ENCODE peak calls at places on chromosome 11, in four cellular contexts. One of them, this sample, is unnamed.

GRCh38 chr11:95387319-95387718 is 156.3 kb upstream of the SESN3 start:
- DNase-seq in MM.1S: no peak
- DNase-seq in neuronal stem cell: no peak
- DNase-seq in fibroblast of lung: no peak
- DNase-seq in this sample: no peak

GRCh38 chr11:121575250-121575962 is 122.6 kb upstream of the SORL1-AS1 start:
- DNase-seq in MM.1S: no peak
- DNase-seq in neuronal stem cell: no peak
- DNase-seq in fibroblast of lung: peak; percentile 89
- DNase-seq in this sample: no peak

GRCh38 chr11:88418508-88418907 is 81.0 kb upstream of the CTSC start:
- DNase-seq in MM.1S: no peak
- DNase-seq in neuronal stem cell: no peak
- DNase-seq in fibroblast of lung: no peak
- DNase-seq in this sample: no peak

GRCh38 chr11:126153999-126154398 is 57.5 kb downstream of the RPUSD4 start:
- DNase-seq in MM.1S: no peak
- DNase-seq in neuronal stem cell: peak; percentile 87
- DNase-seq in fibroblast of lung: peak; percentile 97
- DNase-seq in this sample: no peak

GRCh38 chr11:10067629-10068300 is 226.3 kb downstream of the SBF2 start:
- DNase-seq in MM.1S: no peak
- DNase-seq in neuronal stem cell: no peak
- DNase-seq in fibroblast of lung: no peak
- DNase-seq in this sample: no peak

GRCh38 chr11:72083414-72083813 is 2.8 kb downstream of the LRRC51 start:
- DNase-seq in MM.1S: no peak
- DNase-seq in neuronal stem cell: no peak
- DNase-seq in fibroblast of lung: no peak
- DNase-seq in this sample: no peak

GRCh38 chr11:122062763-122063162 is 53.3 kb downstream of the BLID start:
- DNase-seq in MM.1S: no peak
- DNase-seq in neuronal stem cell: no peak
- DNase-seq in fibroblast of lung: no peak
- DNase-seq in this sample: no peak

GRCh38 chr11:129374993-129375721 is 491 bp upstream of the BARX2 start:
- DNase-seq in MM.1S: peak; percentile 96
- DNase-seq in neuronal stem cell: peak; percentile 44
- DNase-seq in fibroblast of lung: peak; percentile 9
- DNase-seq in this sample: no peak

GRCh38 chr11:125166347-125166841 is 1.8 kb downstream of the PKNOX2 start:
- DNase-seq in MM.1S: no peak
- DNase-seq in neuronal stem cell: peak; percentile 24
- DNase-seq in fibroblast of lung: peak; percentile 34
- DNase-seq in this sample: no peak

GRCh38 chr11:33942954-33943353 is 51.1 kb upstream of the LMO2 start:
- DNase-seq in MM.1S: no peak
- DNase-seq in neuronal stem cell: no peak
- DNase-seq in fibroblast of lung: peak; percentile 73
- DNase-seq in this sample: no peak

GRCh38 chr11:68383976-68384501 is 71.6 kb downstream of the LRP5 start:
- DNase-seq in MM.1S: peak; percentile 24
- DNase-seq in neuronal stem cell: peak; percentile 56
- DNase-seq in fibroblast of lung: peak; percentile 46
- DNase-seq in this sample: peak; percentile 67

GRCh38 chr11:123054301-123055065 is 7.5 kb downstream of the HSPA8 start:
- DNase-seq in MM.1S: peak; percentile 77
- DNase-seq in neuronal stem cell: peak; percentile 64
- DNase-seq in fibroblast of lung: peak; percentile 78
- DNase-seq in this sample: peak; percentile 49

DNA sequence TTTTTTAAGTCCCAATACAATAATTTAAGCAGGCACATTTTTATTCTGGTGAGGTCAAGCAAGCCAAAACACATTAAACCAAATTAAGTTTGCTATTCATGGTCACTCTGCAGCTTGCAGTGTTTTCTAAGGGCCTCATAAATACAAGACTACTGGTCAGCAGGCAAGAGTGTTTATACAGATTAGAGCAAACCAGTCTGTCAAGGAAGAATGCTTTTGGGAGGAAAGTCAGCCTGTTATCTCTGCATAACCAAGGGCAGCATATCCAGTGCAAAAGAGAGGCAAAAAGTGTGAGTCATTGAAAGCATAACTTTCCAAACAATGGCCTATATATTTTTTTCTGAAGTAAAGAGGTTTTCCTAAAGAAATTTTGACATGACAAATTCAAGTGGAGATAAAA is 29.7 kb upstream of the CCDC34 start:
- DNase-seq in MM.1S: no peak
- DNase-seq in neuronal stem cell: peak; percentile 49
- DNase-seq in fibroblast of lung: peak; percentile 81
- DNase-seq in this sample: no peak
- H2AFZ ChIP-seq in MM.1S: no peak overlapping the region
- H2AFZ ChIP-seq in neuronal stem cell: no peak overlapping the region
- H2AFZ ChIP-seq in fibroblast of lung: no peak overlapping the region
- H2AFZ ChIP-seq in this sample: no peak overlapping the region

GRCh38 chr11:18375941-18376340 is 18.4 kb upstream of the LDHA start:
- DNase-seq in MM.1S: no peak
- DNase-seq in neuronal stem cell: no peak
- DNase-seq in fibroblast of lung: no peak
- DNase-seq in this sample: no peak
- H2AFZ ChIP-seq in MM.1S: no peak overlapping the region
- H2AFZ ChIP-seq in neuronal stem cell: peak overlapping the region; percentile 65
- H2AFZ ChIP-seq in fibroblast of lung: no peak overlapping the region
- H2AFZ ChIP-seq in this sample: no peak overlapping the region

GRCh38 chr11:23846902-23847422 is 649.9 kb upstream of the LUZP2 start:
- DNase-seq in MM.1S: peak; percentile 86
- DNase-seq in neuronal stem cell: no peak
- DNase-seq in fibroblast of lung: no peak
- DNase-seq in this sample: no peak
- H2AFZ ChIP-seq in MM.1S: peak overlapping the region; percentile 69
- H2AFZ ChIP-seq in neuronal stem cell: no peak overlapping the region
- H2AFZ ChIP-seq in fibroblast of lung: no peak overlapping the region
- H2AFZ ChIP-seq in this sample: no peak overlapping the region

DNA sequence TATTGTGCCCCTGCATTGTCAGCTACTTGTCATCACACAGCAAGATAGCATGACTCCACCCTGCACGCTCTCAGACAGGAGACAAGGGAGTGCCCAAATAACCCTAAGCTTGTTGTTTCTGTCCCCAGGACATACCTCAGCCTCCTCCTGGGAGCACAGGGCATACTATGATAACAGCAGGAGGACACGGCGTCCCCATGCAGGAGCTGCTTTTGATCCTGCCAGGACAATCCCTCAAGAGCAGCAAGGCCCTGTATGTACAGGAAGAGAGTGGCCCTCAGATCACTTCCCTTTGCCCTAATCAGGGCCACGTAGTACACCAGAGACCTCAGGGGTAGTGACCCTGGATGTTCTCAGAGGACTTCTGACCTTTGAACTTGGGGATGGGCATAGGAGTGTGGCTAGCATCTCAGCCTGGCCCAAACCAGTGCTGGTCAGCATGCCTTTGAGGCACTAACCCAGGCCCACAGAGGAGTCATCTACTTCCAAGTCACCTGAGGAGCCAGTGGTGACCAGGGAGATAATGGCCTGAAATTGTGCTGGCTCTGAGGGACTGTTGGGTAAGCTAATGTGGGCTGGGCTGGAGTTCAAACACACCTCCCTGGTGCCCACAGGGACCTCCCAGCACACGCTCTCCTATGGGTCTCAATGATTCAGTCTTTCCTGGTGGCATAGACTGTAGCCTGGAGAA is 9.2 kb downstream of the APOA4 start:
- DNase-seq in MM.1S: no peak
- DNase-seq in neuronal stem cell: no peak
- DNase-seq in fibroblast of lung: no peak
- DNase-seq in this sample: no peak
- H2AFZ ChIP-seq in MM.1S: no peak overlapping the region
- H2AFZ ChIP-seq in neuronal stem cell: no peak overlapping the region
- H2AFZ ChIP-seq in fibroblast of lung: no peak overlapping the region
- H2AFZ ChIP-seq in this sample: peak overlapping the region; percentile 25

DNA sequence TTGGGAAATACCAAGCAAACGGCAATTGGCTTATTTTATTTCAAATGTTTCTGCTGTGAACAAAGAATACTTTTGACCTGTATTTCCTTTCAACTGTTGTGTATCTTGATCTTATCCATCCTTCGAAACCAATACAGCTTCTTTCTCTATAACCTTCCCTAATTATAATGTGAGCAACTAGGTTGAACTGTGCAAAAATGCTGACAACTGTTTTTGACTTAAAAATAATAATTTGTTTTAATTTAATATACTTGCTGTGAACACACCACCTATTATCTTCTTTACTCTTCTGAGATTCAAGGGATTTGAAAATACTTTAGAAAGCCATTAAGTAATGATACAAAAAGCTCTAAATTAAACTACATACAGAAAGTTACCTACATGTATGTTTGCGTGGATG is 682.5 kb upstream of the CCDC179 start:
- DNase-seq in MM.1S: no peak
- DNase-seq in neuronal stem cell: no peak
- DNase-seq in fibroblast of lung: no peak
- DNase-seq in this sample: no peak
- H2AFZ ChIP-seq in MM.1S: no peak overlapping the region
- H2AFZ ChIP-seq in neuronal stem cell: no peak overlapping the region
- H2AFZ ChIP-seq in fibroblast of lung: no peak overlapping the region
- H2AFZ ChIP-seq in this sample: no peak overlapping the region

DNA sequence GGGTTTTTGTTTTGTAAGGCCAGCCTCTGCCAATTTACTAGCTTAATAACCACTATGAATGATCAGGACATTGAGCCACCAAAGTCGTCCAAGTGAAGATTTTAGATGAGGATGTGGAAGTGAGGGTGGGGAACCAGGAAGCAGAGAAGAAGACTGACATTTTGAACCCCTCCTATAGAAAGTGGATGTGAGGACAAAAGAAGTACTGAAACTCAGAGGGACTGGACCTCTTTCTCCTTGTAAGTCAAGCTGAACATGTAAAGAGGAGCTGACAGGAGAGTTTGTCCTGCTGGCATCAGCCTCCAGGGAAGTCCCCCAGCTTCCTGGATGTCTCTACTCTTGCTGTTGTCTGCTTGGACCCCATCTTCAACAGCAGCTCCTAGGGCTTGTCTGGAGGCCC is 338.2 kb upstream of the NCAM1 start:
- DNase-seq in MM.1S: no peak
- DNase-seq in neuronal stem cell: no peak
- DNase-seq in fibroblast of lung: no peak
- DNase-seq in this sample: no peak
- H2AFZ ChIP-seq in MM.1S: no peak overlapping the region
- H2AFZ ChIP-seq in neuronal stem cell: no peak overlapping the region
- H2AFZ ChIP-seq in fibroblast of lung: no peak overlapping the region
- H2AFZ ChIP-seq in this sample: no peak overlapping the region

GRCh38 chr11:94002226-94002625 is 18.9 kb upstream of the HEPHL1 start:
- DNase-seq in MM.1S: no peak
- DNase-seq in neuronal stem cell: no peak
- DNase-seq in fibroblast of lung: no peak
- DNase-seq in this sample: no peak
- H2AFZ ChIP-seq in MM.1S: no peak overlapping the region
- H2AFZ ChIP-seq in neuronal stem cell: no peak overlapping the region
- H2AFZ ChIP-seq in fibroblast of lung: no peak overlapping the region
- H2AFZ ChIP-seq in this sample: no peak overlapping the region

DNA sequence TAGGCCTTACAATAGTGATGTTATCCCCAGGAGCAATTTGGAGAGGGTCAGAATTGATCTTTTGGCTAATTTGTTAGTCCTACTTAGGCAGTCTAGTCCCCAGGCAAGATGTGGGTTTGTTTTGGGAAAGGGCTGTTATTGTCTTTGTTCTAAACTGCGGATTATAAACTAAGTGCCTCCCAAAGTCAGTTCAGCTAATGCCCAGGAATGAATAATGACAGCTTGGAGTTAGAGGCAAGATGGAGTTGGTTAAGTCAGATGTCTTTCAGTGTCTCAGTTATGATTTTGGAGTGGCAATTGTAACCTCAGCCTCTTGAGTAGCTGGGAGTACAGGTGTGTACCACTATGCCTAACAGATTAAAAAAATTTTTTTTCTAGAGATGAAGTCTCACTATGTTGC is 7.3 kb upstream of the CLNS1A start:
- DNase-seq in MM.1S: no peak
- DNase-seq in neuronal stem cell: no peak
- DNase-seq in fibroblast of lung: no peak
- DNase-seq in this sample: no peak
- H2AFZ ChIP-seq in MM.1S: no peak overlapping the region
- H2AFZ ChIP-seq in neuronal stem cell: no peak overlapping the region
- H2AFZ ChIP-seq in fibroblast of lung: peak overlapping the region; percentile 9
- H2AFZ ChIP-seq in this sample: no peak overlapping the region

GRCh38 chr11:100573911-100574513 is 113.1 kb upstream of the ARHGAP42 start:
- DNase-seq in MM.1S: no peak
- DNase-seq in neuronal stem cell: no peak
- DNase-seq in fibroblast of lung: no peak
- DNase-seq in this sample: no peak
- H2AFZ ChIP-seq in MM.1S: no peak overlapping the region
- H2AFZ ChIP-seq in neuronal stem cell: peak overlapping the region; percentile 13
- H2AFZ ChIP-seq in fibroblast of lung: peak overlapping the region; percentile 16
- H2AFZ ChIP-seq in this sample: no peak overlapping the region

This sample was measured in DND-41.